ENCODE peak calls at places on chromosomes 5 and 9, in nine cellular contexts. B, D, Q, C, I, E, W, L and A are unnamed samples.

GRCh38 chr9:134629586-134630392 is 11.8 kb upstream of the COL5A1 start:
- DNase-seq in B (no peak), D (no peak), Q (no peak), C (peak), I (no peak), E (peak), W (no peak), L (no peak), A (no peak)

GRCh38 chr5:73897886-73898285 is 271.9 kb downstream of the ARHGEF28 start:
- DNase-seq in B (no peak), D (no peak), Q (no peak), C (no peak), I (no peak), E (no peak), W (no peak), L (no peak), A (no peak)

GRCh38 chr9:129121483-129121882 is 10.3 kb downstream of the PTPA start:
- DNase-seq in B (no peak), D (no peak), Q (no peak), C (no peak), I (peak), E (no peak), W (no peak), L (no peak), A (no peak)

GRCh38 chr5:60916646-60917045 is 28.2 kb downstream of the ERCC8 start:
- DNase-seq in B (no peak), D (no peak), Q (no peak), C (no peak), I (no peak), E (no peak), W (peak), L (no peak), A (no peak)

GRCh38 chr9:93053781-93054331 is 4.6 kb upstream of the SUSD3 start:
- DNase-seq in B (no peak), D (no peak), Q (no peak), C (no peak), I (no peak), E (no peak), W (no peak), L (no peak), A (no peak)

GRCh38 chr9:91465420-91465819 is 41.8 kb upstream of the NFIL3 start:
- DNase-seq in B (no peak), D (no peak), Q (no peak), C (no peak), I (no peak), E (no peak), W (no peak), L (no peak), A (no peak)

GRCh38 chr5:90293931-90294330 is 115.6 kb downstream of the CETN3 start:
- DNase-seq in B (no peak), D (no peak), Q (no peak), C (peak), I (no peak), E (no peak), W (no peak), L (no peak), A (peak)

GRCh38 chr9:116274293-116274692 is 120.7 kb downstream of the PAPPA start:
- DNase-seq in B (no peak), D (no peak), Q (no peak), C (peak), I (no peak), E (no peak), W (peak), L (no peak), A (no peak)

GRCh38 chr5:78265163-78265562 is 29.3 kb downstream of the AP3B1 start:
- DNase-seq in B (no peak), D (no peak), Q (no peak), C (no peak), I (no peak), E (no peak), W (no peak), L (no peak), A (no peak)

GRCh38 chr9:33124716-33125378 is 42.3 kb downstream of the B4GALT1 start:
- DNase-seq in B (no peak), D (no peak), Q (no peak), C (no peak), I (no peak), E (no peak), W (no peak), L (no peak), A (no peak)

GRCh38 chr9:89869774-89870173 is 265.0 kb downstream of the GADD45G start:
- DNase-seq in B (no peak), D (no peak), Q (no peak), C (no peak), I (no peak), E (peak), W (no peak), L (no peak), A (no peak)

GRCh38 chr5:29169851-29170250 is 2023.6 kb upstream of the CDH6 start:
- DNase-seq in B (no peak), D (no peak), Q (no peak), C (no peak), I (no peak), E (no peak), W (no peak), L (no peak), A (peak)

GRCh38 chr5:150582281-150582791 is 58.1 kb upstream of the SYNPO start:
- DNase-seq in B (no peak), D (no peak), Q (no peak), C (peak), I (no peak), E (peak), W (peak), L (no peak), A (no peak)

GRCh38 chr5:55363861-55364260 is 56.1 kb downstream of the MTREX start:
- DNase-seq in B (no peak), D (no peak), Q (no peak), C (no peak), I (no peak), E (no peak), W (peak), L (no peak), A (no peak)

GRCh38 chr9:89592201-89592815 is 12.5 kb upstream of the GADD45G start:
- DNase-seq in B (no peak), D (no peak), Q (no peak), C (peak), I (no peak), E (no peak), W (no peak), L (no peak), A (no peak)

GRCh38 chr9:118612201-118612600 is 757.0 kb downstream of the BRINP1 start:
- DNase-seq in B (no peak), D (no peak), Q (no peak), C (no peak), I (no peak), E (no peak), W (no peak), L (no peak), A (no peak)

GRCh38 chr5:106312360-106312759 is 1358.4 kb downstream of the EFNA5 start:
- DNase-seq in B (no peak), D (no peak), Q (no peak), C (peak), I (no peak), E (no peak), W (peak), L (no peak), A (no peak)

GRCh38 chr5:68709229-68709628 is 384.6 kb upstream of the SLC30A5 start:
- DNase-seq in B (no peak), D (no peak), Q (no peak), C (no peak), I (no peak), E (no peak), W (no peak), L (no peak), A (no peak)

GRCh38 chr5:134004626-134005414 is at the start of gene VDAC1:
- DNase-seq in B (peak), D (peak), Q (peak), C (peak), I (peak), E (peak), W (peak), L (peak), A (peak)

GRCh38 chr9:70046274-70047070 is 2.8 kb downstream of the MAMDC2 start:
- DNase-seq in B (no peak), D (no peak), Q (no peak), C (peak), I (no peak), E (no peak), W (peak), L (no peak), A (no peak)

GRCh38 chr9:126519660-126520425 is 93.9 kb upstream of the LMX1B start:
- DNase-seq in B (no peak), D (no peak), Q (no peak), C (peak), I (no peak), E (peak), W (no peak), L (no peak), A (no peak)

GRCh38 chr5:176732306-176732705 is 78.1 kb upstream of the UNC5A start:
- DNase-seq in B (no peak), D (no peak), Q (no peak), C (peak), I (no peak), E (peak), W (no peak), L (no peak), A (no peak)

GRCh38 chr5:179918742-179919486 is 11.2 kb upstream of the TBC1D9B start:
- DNase-seq in B (no peak), D (no peak), Q (no peak), C (no peak), I (no peak), E (peak), W (no peak), L (no peak), A (no peak)

GRCh38 chr9:129517006-129517405 is 103.9 kb downstream of the C9orf50 start:
- DNase-seq in B (no peak), D (no peak), Q (no peak), C (no peak), I (no peak), E (no peak), W (no peak), L (no peak), A (no peak)

GRCh38 chr5:113153512-113154097 is 177.0 kb downstream of the DCP2 start:
- DNase-seq in B (no peak), D (no peak), Q (no peak), C (no peak), I (peak), E (no peak), W (peak), L (no peak), A (no peak)

GRCh38 chr9:68931821-68932220 is 82.1 kb downstream of the PRKACG start:
- DNase-seq in B (no peak), D (no peak), Q (no peak), C (no peak), I (no peak), E (no peak), W (no peak), L (no peak), A (no peak)